ENCODE peak calls at places on chromosomes 13 and 19, in nine cellular contexts. M is adrenal gland; B is BJ; L is Right ventricle myocardium superior; F is T-helper 2 cell; R is nucleus accumbens; U is effector memory CD8-positive, alpha-beta T cell; J is AG08395; K is fibroblast of lung. H is an unnamed sample.

GRCh38 chr19:18401580-18402112 is 4.2 kb upstream of the LRRC25 start:
- DNase-seq in J (peak), M (peak), K (peak), B (no peak), L (peak), F (no peak), U (no peak), R (no peak), H (no peak)

GRCh38 chr13:42649761-42650289 is 75.9 kb downstream of the TNFSF11 start:
- DNase-seq in M (no peak), B (no peak), U (no peak), L (no peak), F (no peak), K (no peak), J (no peak), R (no peak), H (no peak)

GRCh38 chr19:24069907-24070657 is 16.9 kb upstream of the ZNF254 start:
- DNase-seq in J (no peak), L (no peak), B (no peak), M (no peak), U (no peak), R (no peak), F (no peak), K (peak), H (no peak)

GRCh38 chr13:42334329-42334706 is 62.4 kb downstream of the AKAP11 start:
- DNase-seq in R (no peak), B (no peak), F (no peak), L (no peak), J (no peak), U (no peak), M (no peak), K (no peak), H (no peak)

GRCh38 chr19:42301646-42302204 is at the start of gene PRR19:
- DNase-seq in R (no peak), F (no peak), M (no peak), J (no peak), B (no peak), U (no peak), K (no peak), L (no peak), H (no peak)

GRCh38 chr19:21697698-21698097 is 69.7 kb downstream of the ZNF100 start:
- DNase-seq in F (no peak), U (no peak), L (no peak), R (no peak), J (no peak), M (no peak), K (no peak), B (no peak), H (no peak)

GRCh38 chr13:54593504-54593903 is 1564.9 kb downstream of the OLFM4 start:
- DNase-seq in J (no peak), M (no peak), R (no peak), U (no peak), L (peak), B (no peak), K (no peak), F (no peak), H (no peak)

GRCh38 chr13:68124437-68125086 is 894.4 kb upstream of the PCDH9 start:
- DNase-seq in B (no peak), L (no peak), M (no peak), R (no peak), F (no peak), J (no peak), K (no peak), U (no peak), H (no peak)

GRCh38 chr19:2540646-2541454 is 64.9 kb downstream of the GADD45B start:
- DNase-seq in J (peak), F (no peak), K (peak), L (peak), R (no peak), U (no peak), M (peak), B (peak), H (no peak)

GRCh38 chr19:40365613-40366401 is 17.3 kb downstream of the PLD3 start:
- DNase-seq in K (peak), M (peak), J (peak), R (no peak), L (peak), U (no peak), F (no peak), B (no peak), H (peak)

GRCh38 chr19:34432797-34433196 is 4.6 kb downstream of the UBA2 start:
- DNase-seq in L (no peak), M (no peak), U (no peak), R (no peak), B (no peak), K (no peak), F (no peak), J (no peak), H (no peak)

GRCh38 chr13:82370306-82370705 is 1512.0 kb downstream of the SLITRK1 start:
- DNase-seq in R (no peak), M (no peak), U (no peak), F (no peak), J (no peak), K (peak), B (no peak), L (no peak), H (no peak)

GRCh38 chr19:34300962-34301361 is 46.6 kb downstream of the GARRE1 start:
- DNase-seq in U (no peak), K (no peak), B (no peak), M (no peak), J (no peak), R (no peak), F (no peak), L (no peak), H (no peak)

GRCh38 chr13:103965506-103966243 is 899.5 kb upstream of the SLC10A2 start:
- DNase-seq in K (no peak), L (no peak), J (no peak), B (no peak), R (no peak), U (no peak), F (no peak), M (no peak), H (no peak)

GRCh38 chr13:44930907-44931676 is 58.2 kb downstream of the NUFIP1 start:
- DNase-seq in U (no peak), M (no peak), B (no peak), J (peak), F (no peak), K (peak), L (no peak), R (no peak), H (no peak)

GRCh38 chr19:44164327-44164672 is 600 bp upstream of the ZNF226 start:
- DNase-seq in M (no peak), K (no peak), L (no peak), J (no peak), U (no peak), F (no peak), R (no peak), B (no peak), H (no peak)

GRCh38 chr13:102854675-102855074 is 8.8 kb downstream of the ERCC5 start:
- DNase-seq in K (no peak), L (no peak), R (no peak), U (no peak), F (no peak), J (no peak), B (no peak), M (no peak), H (no peak)

GRCh38 chr19:45294291-45295029 is 28.2 kb downstream of the CKM start:
- DNase-seq in R (peak), U (no peak), J (no peak), M (peak), L (peak), F (no peak), B (no peak), K (no peak), H (peak)